ENCODE peak calls at places on chromosome 15, in six cellular contexts. G is body of pancreas, Q is IMR-90, V is NB4, J is lung, X is AG04449. C is an unnamed sample.

GRCh38 chr15:83732770-83733169 is 78.8 kb downstream of the ADAMTSL3 start:
- DNase-seq in G (no peak), Q (no peak), V (no peak), J (no peak), X (no peak), C (no peak)

GRCh38 chr15:91118796-91119590 is 18.9 kb downstream of the SV2B start:
- DNase-seq in G (no peak), Q (no peak), V (no peak), J (no peak), X (no peak), C (no peak)

GRCh38 chr15:74565381-74566085 is 24.5 kb downstream of the ARID3B start:
- DNase-seq in G (no peak), Q (no peak), V (no peak), J (no peak), X (no peak), C (no peak)

GRCh38 chr15:77713281-77713680 is 80.6 kb upstream of the LINGO1 start:
- DNase-seq in G (no peak), Q (no peak), V (no peak), J (no peak), X (no peak), C (no peak)

GRCh38 chr15:67771201-67771600 is 54.1 kb upstream of the SKOR1 start:
- DNase-seq in G (no peak), Q (no peak), V (no peak), J (no peak), X (no peak), C (no peak)

GRCh38 chr15:63895787-63896218 is 62.1 kb upstream of the HERC1 start:
- DNase-seq in G (no peak), Q (no peak), V (no peak), J (no peak), X (no peak), C (no peak)

GRCh38 chr15:70447927-70448698 is 315.2 kb downstream of the UACA start:
- DNase-seq in G (peak), Q (no peak), V (peak), J (no peak), X (no peak), C (no peak)

GRCh38 chr15:87623832-87624231 is 632.7 kb downstream of the NTRK3 start:
- DNase-seq in G (peak), Q (no peak), V (peak), J (no peak), X (no peak), C (peak)

GRCh38 chr15:86373147-86373546 is 293.5 kb downstream of the AGBL1 start:
- DNase-seq in G (no peak), Q (no peak), V (no peak), J (no peak), X (no peak), C (peak)

GRCh38 chr15:76336254-76337046 is at the start of gene ISL2:
- DNase-seq in G (peak), Q (peak), V (peak), J (peak), X (peak), C (peak)

DNA sequence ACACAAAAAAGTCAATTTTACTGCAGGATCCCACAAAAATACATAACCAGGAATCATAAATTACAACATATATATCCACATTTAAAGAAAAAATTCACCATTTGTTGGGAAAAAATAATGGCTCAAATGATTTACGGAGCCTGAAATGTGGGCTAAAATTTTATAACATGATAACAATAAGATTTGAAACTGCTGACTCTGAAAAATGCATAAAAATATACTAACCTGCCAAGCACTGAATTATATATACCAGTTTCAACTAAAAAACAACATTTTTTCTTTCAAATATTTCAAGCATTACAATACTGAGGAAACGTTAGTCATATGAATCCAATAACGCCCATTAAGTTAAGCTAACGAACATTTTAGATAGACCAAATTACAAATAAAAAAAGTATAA is 12.2 kb upstream of the MYO5C start:
- DNase-seq in G (no peak), Q (no peak), V (no peak), J (no peak), X (no peak), C (no peak)
- H3K4me3 ChIP-seq in G (no peak), Q (no peak), V (no peak), J (no peak), X (no peak), C (no peak)

GRCh38 chr15:40082195-40082868 is 26.3 kb downstream of the BMF start:
- DNase-seq in G (no peak), Q (no peak), V (no peak), J (no peak), X (no peak), C (no peak)

GRCh38 chr15:40080847-40081246 is 27.8 kb downstream of the BMF start:
- DNase-seq in G (no peak), Q (no peak), V (no peak), J (no peak), X (no peak), C (no peak)

GRCh38 chr15:40080104-40080503 is 28.6 kb downstream of the BMF start:
- DNase-seq in G (no peak), Q (no peak), V (no peak), J (no peak), X (no peak), C (no peak)

GRCh38 chr15:40083756-40084101 is 24.9 kb downstream of the BMF start:
- DNase-seq in G (no peak), Q (peak), V (peak), J (no peak), X (no peak), C (no peak)

DNA sequence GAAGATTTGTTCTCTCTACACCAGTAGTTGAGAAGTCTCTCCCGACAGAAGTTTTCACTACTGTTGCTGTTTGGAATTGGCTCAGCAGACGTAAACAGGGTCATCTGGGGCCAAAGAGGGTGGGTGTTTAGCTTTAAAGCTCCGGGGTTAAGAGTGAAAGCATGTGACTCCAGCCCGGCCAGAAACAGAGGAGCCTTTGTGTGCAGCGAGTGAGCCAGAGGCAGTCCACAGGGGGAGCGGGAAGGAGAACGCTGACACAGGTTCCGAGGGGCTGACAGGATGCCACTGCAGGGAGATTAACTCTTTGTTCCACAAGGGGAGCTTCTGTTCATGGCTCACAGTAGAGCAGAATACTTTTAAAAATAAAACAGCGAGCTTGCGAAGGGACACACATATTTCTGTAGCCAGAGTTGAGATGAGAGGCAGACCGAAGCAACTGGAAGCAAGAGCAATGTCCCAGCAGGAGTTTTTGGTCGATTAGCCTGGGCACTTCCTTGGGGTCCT is 26.9 kb downstream of the BMF start:
- DNase-seq in G (peak), Q (peak), V (peak), J (peak), X (no peak), C (no peak)
- TF ChIP-seq CTCF in G (peak), Q (no peak), V (no peak), J (no peak), X (peak), C (no peak)

DNA sequence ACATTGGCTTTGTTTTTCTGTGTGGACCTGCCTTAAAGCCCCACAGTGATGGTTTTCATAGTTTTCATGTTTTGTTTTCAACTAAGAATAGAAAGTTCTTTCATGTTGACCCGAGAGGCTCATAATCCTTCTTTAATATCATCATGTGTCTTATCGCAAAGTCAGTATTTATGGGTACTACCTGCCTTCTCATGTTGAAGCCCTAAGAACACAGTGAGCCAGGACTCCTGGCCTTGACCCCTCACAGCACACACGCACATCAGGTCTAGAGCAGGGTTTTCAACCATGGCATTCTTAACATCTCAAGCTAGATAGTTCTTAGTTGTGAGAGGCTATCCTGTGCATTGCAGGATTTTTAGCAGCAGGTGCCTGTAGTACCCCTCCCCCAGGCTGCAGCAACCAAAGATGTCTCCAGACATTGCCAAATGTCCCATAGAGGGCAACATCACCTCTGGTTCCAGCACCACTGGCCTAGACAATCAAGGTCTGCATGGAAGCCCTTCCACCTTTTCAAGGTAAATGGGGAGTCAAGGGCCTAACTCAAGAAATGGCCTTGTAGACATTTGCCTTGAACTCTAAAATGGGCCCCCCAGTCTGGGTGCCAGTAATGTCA is 118.3 kb downstream of the MTHFS start:
- DNase-seq in G (no peak), Q (no peak), V (no peak), J (no peak), X (no peak), C (no peak)
- H3K4me3 ChIP-seq in G (no peak), Q (no peak), V (no peak), J (no peak), X (no peak), C (no peak)

DNA sequence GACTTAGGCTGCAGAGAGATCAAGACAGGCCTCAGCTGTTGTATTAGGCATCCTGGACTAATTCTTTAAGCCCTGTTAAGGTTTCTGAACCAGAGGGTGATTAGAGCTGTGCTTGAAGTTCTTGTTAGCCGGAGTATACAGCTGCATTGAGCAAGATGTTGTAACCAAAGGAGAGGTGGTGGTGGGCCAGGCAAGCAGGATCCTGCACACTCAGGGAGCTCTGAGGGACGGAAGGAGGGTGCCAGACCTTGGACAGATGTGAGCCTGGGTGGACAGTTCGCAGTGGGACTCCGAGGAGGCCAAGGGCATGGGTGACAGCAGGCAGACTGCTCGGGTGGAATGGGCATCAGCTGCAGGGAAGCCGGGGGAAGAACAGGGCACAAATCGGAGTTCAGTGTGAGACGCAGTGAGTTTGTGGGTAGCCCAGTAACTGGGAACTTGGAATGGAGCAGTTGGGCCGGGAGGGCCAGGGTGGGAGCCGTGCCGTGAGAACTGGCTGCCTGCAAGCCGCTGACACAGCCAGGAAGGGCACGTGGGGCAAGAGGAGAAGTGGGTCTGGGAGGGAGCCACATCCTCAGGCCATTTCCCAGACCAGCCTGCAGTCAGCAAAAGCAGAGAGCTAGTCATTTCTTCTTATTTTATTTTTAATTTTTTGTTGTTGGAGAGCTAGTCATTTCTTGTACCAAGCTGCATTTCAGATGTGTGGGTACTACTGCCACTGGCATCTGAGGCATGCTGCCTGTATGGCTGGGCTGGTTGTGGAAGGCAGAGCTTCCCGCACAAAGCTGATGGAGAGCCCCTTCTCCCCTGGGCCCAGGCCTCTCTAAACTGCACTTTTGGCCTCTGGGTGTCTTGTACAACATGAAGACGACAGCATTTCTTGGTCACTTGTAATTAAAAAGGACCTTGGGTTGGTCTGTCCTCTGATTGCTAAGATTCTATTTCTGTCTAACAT is 61.0 kb downstream of the PGPEP1L start:
- DNase-seq in G (peak), Q (peak), V (no peak), J (no peak), X (no peak), C (no peak)
- TF ChIP-seq CTCF in G (no peak), Q (no peak), V (no peak), J (no peak), X (no peak), C (no peak)

DNA sequence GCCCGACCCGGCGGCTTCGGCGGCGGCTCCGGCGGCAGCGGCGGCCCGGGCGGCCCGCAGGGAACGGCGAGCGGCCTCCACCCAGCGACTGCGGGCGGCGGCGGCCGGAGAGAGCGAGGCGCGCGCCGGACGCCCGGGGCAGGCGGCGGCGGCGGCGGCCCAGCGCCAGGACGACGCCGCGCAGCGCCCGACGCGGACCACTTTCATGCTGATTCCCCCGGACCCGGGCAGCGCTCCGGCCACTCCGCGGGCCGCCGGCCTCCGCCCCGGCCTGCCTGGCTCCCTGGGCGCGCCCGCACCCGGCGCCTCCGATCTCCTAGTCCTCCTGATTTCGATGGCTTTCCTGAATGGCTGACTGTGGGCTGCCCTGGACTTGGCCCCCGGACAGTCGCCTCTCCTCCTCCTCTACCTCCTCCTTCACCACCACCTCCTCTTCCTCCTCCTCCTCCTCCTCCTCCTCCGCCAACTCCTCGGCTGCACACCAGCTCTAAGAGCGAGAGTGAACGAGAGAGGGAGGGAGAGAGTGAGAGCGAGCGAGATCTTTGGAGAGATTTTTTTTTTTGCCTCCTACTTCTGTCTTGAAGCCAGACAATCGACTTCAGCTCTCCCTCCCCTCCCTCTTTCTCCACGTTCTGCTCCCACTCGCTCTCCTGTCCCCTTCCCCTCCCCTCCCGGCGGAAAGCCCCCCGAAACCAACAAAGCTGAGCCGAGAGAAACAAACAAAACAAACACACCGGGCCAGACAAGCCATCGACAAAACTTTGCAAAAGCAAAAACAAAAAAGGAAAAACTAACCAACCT is 841 bp downstream of the NR2F2 start:
- DNase-seq in G (peak), Q (no peak), V (peak), J (no peak), X (no peak), C (peak)
- H3K4me3 ChIP-seq in G (peak), Q (peak), V (peak), J (peak), X (peak), C (peak)

GRCh38 chr15:28998511-28998910 is 112.7 kb downstream of the APBA2 start:
- DNase-seq in G (no peak), Q (no peak), V (no peak), J (no peak), X (no peak), C (no peak)
- TF ChIP-seq CTCF in G (no peak), Q (no peak), V (no peak), J (no peak), X (no peak), C (peak)

GRCh38 chr15:48719668-48720067 is 74.2 kb upstream of the FBN1 start:
- DNase-seq in G (no peak), Q (no peak), V (peak), J (no peak), X (no peak), C (no peak)

GRCh38 chr15:48720646-48721045 is 75.1 kb upstream of the FBN1 start:
- DNase-seq in G (no peak), Q (no peak), V (peak), J (no peak), X (no peak), C (peak)

GRCh38 chr15:48718646-48719045 is 73.1 kb upstream of the FBN1 start:
- DNase-seq in G (no peak), Q (peak), V (no peak), J (no peak), X (no peak), C (peak)

GRCh38 chr15:48722764-48723661 is 77.5 kb upstream of the FBN1 start:
- DNase-seq in G (no peak), Q (peak), V (peak), J (no peak), X (peak), C (peak)

DNA sequence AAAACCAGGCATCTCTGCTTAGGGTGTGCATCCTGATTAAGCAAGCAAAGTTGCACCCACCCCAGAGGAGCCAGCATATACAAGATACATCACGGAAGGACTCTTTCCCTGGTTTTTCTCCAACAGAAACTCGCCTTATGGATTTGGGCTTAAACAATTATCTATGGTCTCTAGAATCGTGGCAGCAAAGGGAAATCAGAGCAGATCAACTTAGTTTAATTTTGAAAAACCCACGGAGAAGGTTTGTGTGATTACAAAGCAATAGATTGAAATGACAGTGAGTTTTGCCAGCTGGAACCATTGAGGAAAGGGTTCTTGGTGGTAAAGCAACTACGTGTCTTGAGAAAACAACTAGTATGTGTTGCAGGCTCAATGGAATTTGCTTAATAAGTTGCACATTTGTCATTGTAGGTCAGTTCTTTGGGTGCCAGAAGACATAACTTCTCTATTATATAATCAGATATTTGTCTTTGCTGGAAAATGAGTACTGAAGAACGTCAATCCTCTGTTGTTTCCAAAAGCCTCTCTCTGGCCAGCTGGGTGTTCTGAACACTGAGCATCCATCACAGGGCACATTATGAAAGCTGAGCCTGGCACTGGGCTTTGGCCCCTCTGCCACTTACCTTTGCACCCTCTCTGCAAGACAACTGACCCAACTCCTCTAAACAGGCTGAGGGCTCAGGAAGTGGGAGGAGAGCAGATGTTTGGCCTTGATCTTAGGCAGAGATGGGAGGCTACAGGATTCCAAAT is 75.7 kb upstream of the FBN1 start:
- DNase-seq in G (no peak), Q (peak), V (no peak), J (no peak), X (peak), C (no peak)
- H3K4me3 ChIP-seq in G (no peak), Q (no peak), V (no peak), J (no peak), X (no peak), C (no peak)

GRCh38 chr15:97995881-97996603 is 35.5 kb downstream of the ARRDC4 start:
- DNase-seq in G (peak), Q (no peak), V (peak), J (no peak), X (no peak), C (peak)
- TF ChIP-seq CTCF in G (peak), Q (no peak), V (peak), J (no peak), X (peak), C (peak)

C was measured in epithelial cell of esophagus.